ENCODE peak calls at places on chromosomes 13 and 19, in seven cellular contexts. H is HCT116, Q is suprapubic skin, V is testis, Y is heart left ventricle, F is endothelial cell of umbilical vein, P is adrenal gland. E is an unnamed sample.

GRCh38 chr13:111639994-111640393 is 319.6 kb downstream of the TEX29 start:
- DNase-seq in H (no peak), Q (no peak), V (no peak), Y (no peak), F (no peak), P (no peak), E (no peak)

GRCh38 chr13:94968040-94968756 is 255.9 kb upstream of the SOX21 start:
- DNase-seq in H (no peak), Q (no peak), V (no peak), Y (no peak), F (peak), P (no peak), E (peak)

GRCh38 chr19:16403151-16403977 is 68.4 kb downstream of the EPS15L1 start:
- DNase-seq in H (no peak), Q (no peak), V (peak), Y (peak), F (no peak), P (no peak), E (no peak)

GRCh38 chr13:57631607-57632275 is at the start of gene PCDH17:
- DNase-seq in H (no peak), Q (no peak), V (peak), Y (peak), F (peak), P (peak), E (no peak)

GRCh38 chr13:59263531-59263930 is 900.2 kb downstream of the DIAPH3 start:
- DNase-seq in H (no peak), Q (no peak), V (no peak), Y (no peak), F (no peak), P (no peak), E (no peak)

GRCh38 chr19:5002143-5002542 is 33.2 kb downstream of the KDM4B start:
- DNase-seq in H (peak), Q (no peak), V (no peak), Y (peak), F (no peak), P (peak), E (peak)

GRCh38 chr19:4909172-4909896 is at the start of gene UHRF1:
- DNase-seq in H (no peak), Q (no peak), V (no peak), Y (no peak), F (no peak), P (no peak), E (peak)

GRCh38 chr19:8302357-8302691 is 5.8 kb downstream of the CD320 start:
- DNase-seq in H (no peak), Q (no peak), V (peak), Y (peak), F (no peak), P (peak), E (no peak)

GRCh38 chr13:44278164-44278563 is 95.5 kb upstream of the SERP2 start:
- DNase-seq in H (no peak), Q (no peak), V (no peak), Y (no peak), F (peak), P (peak), E (no peak)

GRCh38 chr13:46122304-46122703 is 17.5 kb upstream of the CPB2 start:
- DNase-seq in H (no peak), Q (no peak), V (no peak), Y (no peak), F (no peak), P (no peak), E (no peak)

GRCh38 chr13:94550030-94550738 is 45.8 kb downstream of the TGDS start:
- DNase-seq in H (no peak), Q (no peak), V (no peak), Y (no peak), F (no peak), P (peak), E (peak)

GRCh38 chr13:23778879-23779278 is 110.3 kb downstream of the MIPEP start:
- DNase-seq in H (no peak), Q (no peak), V (no peak), Y (no peak), F (no peak), P (no peak), E (no peak)

GRCh38 chr13:80787604-80788003 is 446.7 kb upstream of the SPRY2 start:
- DNase-seq in H (no peak), Q (no peak), V (no peak), Y (no peak), F (peak), P (no peak), E (no peak)

GRCh38 chr19:49930483-49931011 is 1.2 kb upstream of the NUP62 start:
- DNase-seq in H (peak), Q (no peak), V (no peak), Y (peak), F (no peak), P (peak), E (peak)

GRCh38 chr19:44653977-44654784 is 10.5 kb downstream of the PVR start:
- DNase-seq in H (no peak), Q (peak), V (peak), Y (peak), F (peak), P (peak), E (peak)

GRCh38 chr13:95296326-95296939 is 4.8 kb downstream of the ABCC4 start:
- DNase-seq in H (peak), Q (no peak), V (peak), Y (peak), F (peak), P (peak), E (peak)

GRCh38 chr13:45678282-45678681 is 23.8 kb upstream of the CBY2 start:
- DNase-seq in H (no peak), Q (no peak), V (no peak), Y (no peak), F (no peak), P (no peak), E (no peak)

GRCh38 chr19:48639483-48640375 is 2.5 kb upstream of the DBP start:
- DNase-seq in H (no peak), Q (peak), V (no peak), Y (peak), F (no peak), P (no peak), E (no peak)

GRCh38 chr19:13718733-13719132 is 45.6 kb upstream of the MRI1 start:
- DNase-seq in H (no peak), Q (no peak), V (peak), Y (peak), F (no peak), P (peak), E (no peak)

GRCh38 chr13:113448885-113449692 is 4.2 kb downstream of the ADPRHL1 start:
- DNase-seq in H (peak), Q (peak), V (peak), Y (peak), F (no peak), P (peak), E (no peak)

GRCh38 chr19:50647879-50648615 is 1.2 kb upstream of the C19orf81 start:
- DNase-seq in H (no peak), Q (no peak), V (no peak), Y (no peak), F (no peak), P (no peak), E (no peak)

GRCh38 chr19:29620931-29621351 is 14.9 kb downstream of the POP4 start:
- DNase-seq in H (no peak), Q (no peak), V (no peak), Y (no peak), F (no peak), P (no peak), E (no peak)

GRCh38 chr19:21109116-21109515 is 27.1 kb downstream of the ZNF714 start:
- DNase-seq in H (no peak), Q (no peak), V (no peak), Y (no peak), F (no peak), P (peak), E (no peak)

GRCh38 chr19:50418186-50419021 is at the start of gene SPIB:
- DNase-seq in H (no peak), Q (no peak), V (no peak), Y (no peak), F (no peak), P (no peak), E (no peak)

GRCh38 chr19:17751912-17752273 is 616 bp downstream of the FCHO1 start:
- DNase-seq in H (no peak), Q (no peak), V (no peak), Y (no peak), F (no peak), P (no peak), E (no peak)

GRCh38 chr19:39820696-39821095 is 13.3 kb downstream of the DYRK1B start:
- DNase-seq in H (no peak), Q (no peak), V (no peak), Y (no peak), F (no peak), P (no peak), E (no peak)

GRCh38 chr19:45117167-45117594 is 24.2 kb downstream of the PPP1R37 start:
- DNase-seq in H (no peak), Q (no peak), V (no peak), Y (no peak), F (no peak), P (no peak), E (no peak)

GRCh38 chr19:18793144-18794028 is 2.3 kb upstream of the COMP start:
- DNase-seq in H (no peak), Q (no peak), V (no peak), Y (no peak), F (no peak), P (no peak), E (no peak)

GRCh38 chr19:9435279-9436268 is at the start of gene ZNF266:
- DNase-seq in H (peak), Q (peak), V (peak), Y (peak), F (peak), P (peak), E (peak)
- TF ChIP-seq POLR2A in H (no peak), Q (peak), V (no peak), Y (peak), F (no peak), P (no peak), E (peak)

GRCh38 chr19:55546822-55547614 is 1.7 kb upstream of the SBK3 start:
- DNase-seq in H (no peak), Q (peak), V (peak), Y (peak), F (peak), P (peak), E (peak)
- TF ChIP-seq POLR2A in H (no peak), Q (no peak), V (no peak), Y (peak), F (no peak), P (no peak), E (no peak)

DNA sequence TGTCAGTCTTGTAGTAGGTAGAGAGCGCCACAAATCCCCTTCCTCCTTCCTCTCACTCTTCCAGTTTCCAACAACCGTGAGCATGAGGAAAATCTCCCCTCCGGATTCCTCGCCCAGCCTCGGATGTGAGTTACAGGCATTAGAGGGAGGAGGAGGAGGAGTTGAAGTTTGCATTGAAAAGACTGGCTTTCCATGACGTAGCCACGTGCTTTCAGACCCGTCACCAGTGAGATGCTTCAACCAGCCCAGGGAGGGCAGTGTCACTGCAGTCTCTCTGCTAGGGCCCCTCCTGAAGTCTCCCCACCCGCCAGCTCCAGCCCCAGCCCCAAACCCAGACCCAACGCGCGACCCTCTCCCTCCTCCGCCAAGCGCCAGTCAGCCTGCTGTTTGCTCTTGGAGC is 444 bp upstream of the FGF14 start:
- DNase-seq in H (no peak), Q (peak), V (peak), Y (peak), F (no peak), P (no peak), E (no peak)
- TF ChIP-seq POLR2A in H (no peak), Q (no peak), V (no peak), Y (no peak), F (no peak), P (peak), E (no peak)

DNA sequence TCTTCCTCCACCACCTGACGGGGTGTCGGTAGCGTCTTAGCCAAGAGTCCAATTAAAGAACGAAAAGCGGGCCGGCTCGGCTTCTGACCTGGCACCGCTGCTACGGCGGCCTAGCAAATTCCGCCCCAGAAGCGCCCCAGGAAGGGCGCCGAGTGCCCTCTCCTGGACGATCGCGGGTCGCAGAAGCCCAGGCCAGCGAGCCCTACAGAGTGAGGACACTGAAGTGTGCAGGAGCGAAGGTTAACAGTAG is 1.1 kb upstream of the KMT2B start:
- DNase-seq in H (no peak), Q (no peak), V (no peak), Y (no peak), F (no peak), P (no peak), E (no peak)
- TF ChIP-seq POLR2A in H (no peak), Q (no peak), V (no peak), Y (peak), F (no peak), P (no peak), E (no peak)

GRCh38 chr13:28609936-28610335 is 49.0 kb upstream of the POMP start:
- DNase-seq in H (no peak), Q (no peak), V (no peak), Y (no peak), F (no peak), P (no peak), E (no peak)
- TF ChIP-seq POLR2A in H (no peak), Q (no peak), V (no peak), Y (no peak), F (no peak), P (no peak), E (no peak)

GRCh38 chr19:55117636-55118391 is at the start of gene PPP1R12C:
- DNase-seq in H (peak), Q (peak), V (peak), Y (peak), F (peak), P (peak), E (peak)
- TF ChIP-seq POLR2A in H (peak), Q (no peak), V (no peak), Y (peak), F (peak), P (peak), E (peak)